ENCODE peak calls at places on chromosomes 4 and X, in nine cellular contexts. One of them, this sample, is unnamed.

GRCh38 chr4:141814499-141814898 is 178.1 kb downstream of the IL15 start:
- DNase-seq in esophagus squamous epithelium: no peak
- DNase-seq in sigmoid colon: no peak
- DNase-seq in upper lobe of left lung: no peak
- DNase-seq in transverse colon: no peak
- DNase-seq in Peyer's patch: no peak
- DNase-seq in spleen: no peak
- DNase-seq in adrenal gland: no peak
- DNase-seq in body of pancreas: no peak
- DNase-seq in this sample: no peak

GRCh38 chrX:74531081-74531480 is 83.3 kb downstream of the RLIM start:
- DNase-seq in esophagus squamous epithelium: no peak
- DNase-seq in sigmoid colon: no peak
- DNase-seq in upper lobe of left lung: no peak
- DNase-seq in transverse colon: no peak
- DNase-seq in Peyer's patch: no peak
- DNase-seq in spleen: no peak
- DNase-seq in adrenal gland: no peak
- DNase-seq in body of pancreas: no peak
- DNase-seq in this sample: no peak

GRCh38 chrX:39491548-39492297 is 606.0 kb downstream of the BCOR start:
- DNase-seq in esophagus squamous epithelium: no peak
- DNase-seq in sigmoid colon: no peak
- DNase-seq in upper lobe of left lung: no peak
- DNase-seq in transverse colon: peak; percentile 47
- DNase-seq in Peyer's patch: no peak
- DNase-seq in spleen: peak; percentile 79
- DNase-seq in adrenal gland: no peak
- DNase-seq in body of pancreas: peak; percentile 10
- DNase-seq in this sample: no peak

GRCh38 chr4:153152453-153153338 is 51.5 kb upstream of the TRIM2 start:
- DNase-seq in esophagus squamous epithelium: no peak
- DNase-seq in sigmoid colon: no peak
- DNase-seq in upper lobe of left lung: peak; percentile 32
- DNase-seq in transverse colon: peak; percentile 70
- DNase-seq in Peyer's patch: peak; percentile 68
- DNase-seq in spleen: peak; percentile 81
- DNase-seq in adrenal gland: peak; percentile 72
- DNase-seq in body of pancreas: peak; percentile 44
- DNase-seq in this sample: peak; percentile 79

GRCh38 chrX:74458738-74459137 is 37.4 kb downstream of the SLC16A2 start:
- DNase-seq in esophagus squamous epithelium: no peak
- DNase-seq in sigmoid colon: no peak
- DNase-seq in upper lobe of left lung: no peak
- DNase-seq in transverse colon: no peak
- DNase-seq in Peyer's patch: no peak
- DNase-seq in spleen: no peak
- DNase-seq in adrenal gland: no peak
- DNase-seq in body of pancreas: no peak
- DNase-seq in this sample: no peak

GRCh38 chr4:70705856-70706461 is 15.8 kb upstream of the RUFY3 start:
- DNase-seq in esophagus squamous epithelium: no peak
- DNase-seq in sigmoid colon: no peak
- DNase-seq in upper lobe of left lung: no peak
- DNase-seq in transverse colon: no peak
- DNase-seq in Peyer's patch: no peak
- DNase-seq in spleen: no peak
- DNase-seq in adrenal gland: no peak
- DNase-seq in body of pancreas: no peak
- DNase-seq in this sample: no peak

GRCh38 chr4:138887341-138887740 is 128.2 kb upstream of the NOCT start:
- DNase-seq in esophagus squamous epithelium: no peak
- DNase-seq in sigmoid colon: no peak
- DNase-seq in upper lobe of left lung: no peak
- DNase-seq in transverse colon: no peak
- DNase-seq in Peyer's patch: no peak
- DNase-seq in spleen: no peak
- DNase-seq in adrenal gland: no peak
- DNase-seq in body of pancreas: no peak
- DNase-seq in this sample: no peak

GRCh38 chrX:53186363-53186762 is 38.6 kb downstream of the KDM5C start:
- DNase-seq in esophagus squamous epithelium: no peak
- DNase-seq in sigmoid colon: no peak
- DNase-seq in upper lobe of left lung: no peak
- DNase-seq in transverse colon: no peak
- DNase-seq in Peyer's patch: no peak
- DNase-seq in spleen: no peak
- DNase-seq in adrenal gland: no peak
- DNase-seq in body of pancreas: no peak
- DNase-seq in this sample: no peak

GRCh38 chr4:143626134-143626859 is 74.2 kb downstream of the FREM3 start:
- DNase-seq in esophagus squamous epithelium: no peak
- DNase-seq in sigmoid colon: peak; percentile 90
- DNase-seq in upper lobe of left lung: peak; percentile 29
- DNase-seq in transverse colon: peak; percentile 39
- DNase-seq in Peyer's patch: no peak
- DNase-seq in spleen: no peak
- DNase-seq in adrenal gland: peak; percentile 91
- DNase-seq in body of pancreas: peak; percentile 51
- DNase-seq in this sample: peak; percentile 17

GRCh38 chrX:12026481-12026880 is 111.8 kb upstream of the FRMPD4 start:
- DNase-seq in esophagus squamous epithelium: no peak
- DNase-seq in sigmoid colon: no peak
- DNase-seq in upper lobe of left lung: no peak
- DNase-seq in transverse colon: no peak
- DNase-seq in Peyer's patch: no peak
- DNase-seq in spleen: no peak
- DNase-seq in adrenal gland: no peak
- DNase-seq in body of pancreas: no peak
- DNase-seq in this sample: no peak

GRCh38 chrX:102546818-102547493 is 30.4 kb upstream of the TMSB15A start:
- DNase-seq in esophagus squamous epithelium: no peak
- DNase-seq in sigmoid colon: no peak
- DNase-seq in upper lobe of left lung: no peak
- DNase-seq in transverse colon: no peak
- DNase-seq in Peyer's patch: no peak
- DNase-seq in spleen: no peak
- DNase-seq in adrenal gland: no peak
- DNase-seq in body of pancreas: no peak
- DNase-seq in this sample: no peak

GRCh38 chr4:24202579-24202978 is 312.7 kb upstream of the PPARGC1A start:
- DNase-seq in esophagus squamous epithelium: no peak
- DNase-seq in sigmoid colon: no peak
- DNase-seq in upper lobe of left lung: no peak
- DNase-seq in transverse colon: no peak
- DNase-seq in Peyer's patch: no peak
- DNase-seq in spleen: no peak
- DNase-seq in adrenal gland: no peak
- DNase-seq in body of pancreas: no peak
- DNase-seq in this sample: no peak
- TF ChIP-seq POLR2A in esophagus squamous epithelium: no peak
- TF ChIP-seq POLR2A in sigmoid colon: no peak
- TF ChIP-seq POLR2A in upper lobe of left lung: no peak
- TF ChIP-seq POLR2A in transverse colon: no peak
- TF ChIP-seq POLR2A in Peyer's patch: no peak
- TF ChIP-seq POLR2A in spleen: no peak
- TF ChIP-seq POLR2A in adrenal gland: no peak
- TF ChIP-seq POLR2A in body of pancreas: no peak
- TF ChIP-seq POLR2A in this sample: no peak

GRCh38 chrX:151966236-151966635 is 8.2 kb downstream of the GABRE start:
- DNase-seq in esophagus squamous epithelium: no peak
- DNase-seq in sigmoid colon: no peak
- DNase-seq in upper lobe of left lung: no peak
- DNase-seq in transverse colon: no peak
- DNase-seq in Peyer's patch: no peak
- DNase-seq in spleen: no peak
- DNase-seq in adrenal gland: no peak
- DNase-seq in body of pancreas: no peak
- DNase-seq in this sample: no peak
- H3K9me3 ChIP-seq in esophagus squamous epithelium: no peaks in the 10 kb centered on the region
- H3K9me3 ChIP-seq in sigmoid colon: no peaks in the 10 kb centered on the region
- H3K9me3 ChIP-seq in upper lobe of left lung: no peaks in the 10 kb centered on the region
- H3K9me3 ChIP-seq in transverse colon: no peaks in the 10 kb centered on the region
- H3K9me3 ChIP-seq in Peyer's patch: no peaks in the 10 kb centered on the region
- H3K9me3 ChIP-seq in spleen: no peaks in the 10 kb centered on the region
- H3K9me3 ChIP-seq in adrenal gland: no peaks in the 10 kb centered on the region
- H3K9me3 ChIP-seq in body of pancreas: no peaks in the 10 kb centered on the region
- H3K9me3 ChIP-seq in this sample: no peaks in the 10 kb centered on the region

DNA sequence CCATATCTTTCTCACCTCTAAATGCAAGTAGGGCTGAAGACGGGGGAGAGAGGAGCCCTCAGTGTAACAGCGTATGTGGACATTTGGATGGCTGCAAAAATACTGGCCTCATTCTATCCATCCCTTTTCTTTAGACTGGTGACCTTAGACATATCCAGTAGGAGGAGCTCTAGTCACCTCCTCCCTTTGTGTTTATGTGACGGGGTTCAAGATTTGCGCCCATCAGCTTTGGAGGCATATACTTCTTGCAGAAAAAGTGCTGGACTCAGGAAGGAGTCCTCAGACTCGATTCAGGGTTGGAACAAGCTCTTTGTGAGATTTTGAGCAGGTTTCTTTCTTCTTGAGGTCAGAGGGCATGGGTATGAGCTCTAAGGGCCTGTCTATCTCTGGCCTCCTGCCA is 86.2 kb downstream of the MAMLD1 start:
- DNase-seq in esophagus squamous epithelium: no peak
- DNase-seq in sigmoid colon: no peak
- DNase-seq in upper lobe of left lung: no peak
- DNase-seq in transverse colon: no peak
- DNase-seq in Peyer's patch: no peak
- DNase-seq in spleen: no peak
- DNase-seq in adrenal gland: no peak
- DNase-seq in body of pancreas: no peak
- DNase-seq in this sample: no peak
- TF ChIP-seq CTCF in esophagus squamous epithelium: no peak
- TF ChIP-seq CTCF in sigmoid colon: no peak
- TF ChIP-seq CTCF in upper lobe of left lung: no peak
- TF ChIP-seq CTCF in transverse colon: no peak
- TF ChIP-seq CTCF in Peyer's patch: no peak
- TF ChIP-seq CTCF in spleen: no peak
- TF ChIP-seq CTCF in adrenal gland: no peak
- TF ChIP-seq CTCF in body of pancreas: no peak
- TF ChIP-seq CTCF in this sample: no peak

DNA sequence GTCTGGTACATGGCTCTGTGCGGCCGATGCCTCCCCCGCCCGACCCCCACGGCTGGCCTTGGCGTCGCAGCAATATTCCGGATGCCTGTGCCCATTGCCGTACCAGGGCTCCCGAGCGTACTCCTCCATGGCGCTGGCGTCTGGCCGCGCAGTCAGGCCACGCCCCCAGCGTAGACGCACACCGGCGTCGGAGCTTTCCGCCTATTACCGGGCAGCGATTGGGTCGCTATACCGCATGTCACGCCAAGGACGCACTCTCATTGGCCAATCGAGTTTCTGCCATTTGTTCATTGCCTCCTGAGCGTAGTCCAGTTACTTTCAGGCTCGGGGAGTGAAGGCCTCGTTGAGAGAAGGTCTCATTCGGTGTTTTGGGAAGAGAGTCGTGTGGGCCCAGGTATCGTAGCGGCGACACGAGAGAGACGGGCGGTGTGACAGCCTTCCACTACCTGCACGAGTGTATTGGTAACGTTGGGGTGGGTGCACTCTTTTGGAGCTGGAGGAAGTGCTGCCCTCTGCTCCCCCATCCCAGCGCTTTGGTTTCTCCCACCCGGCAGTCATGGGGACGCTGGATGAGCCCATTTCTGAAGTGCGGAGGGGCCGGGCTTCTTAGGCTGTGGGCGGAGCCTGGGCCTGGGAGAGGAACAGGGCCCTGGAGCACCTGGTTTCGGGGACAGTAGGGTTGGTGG is at the start of the genes PQBP1 and TIMM17B:
- DNase-seq in esophagus squamous epithelium: peak; percentile 47
- DNase-seq in sigmoid colon: peak; percentile 96
- DNase-seq in upper lobe of left lung: peak; percentile 90
- DNase-seq in transverse colon: peak; percentile 91
- DNase-seq in Peyer's patch: peak; percentile 90
- DNase-seq in spleen: peak; percentile 95
- DNase-seq in adrenal gland: peak; percentile 97
- DNase-seq in body of pancreas: peak; percentile 96
- DNase-seq in this sample: peak; percentile 90
- TF ChIP-seq POLR2A in esophagus squamous epithelium: peak; percentile 83
- TF ChIP-seq POLR2A in sigmoid colon: peak; percentile 59
- TF ChIP-seq POLR2A in upper lobe of left lung: peak; percentile 74
- TF ChIP-seq POLR2A in transverse colon: peak; percentile 80
- TF ChIP-seq POLR2A in Peyer's patch: peak; percentile 65
- TF ChIP-seq POLR2A in spleen: no peak
- TF ChIP-seq POLR2A in adrenal gland: peak; percentile 67
- TF ChIP-seq POLR2A in body of pancreas: peak; percentile 87
- TF ChIP-seq POLR2A in this sample: peak; percentile 85

DNA sequence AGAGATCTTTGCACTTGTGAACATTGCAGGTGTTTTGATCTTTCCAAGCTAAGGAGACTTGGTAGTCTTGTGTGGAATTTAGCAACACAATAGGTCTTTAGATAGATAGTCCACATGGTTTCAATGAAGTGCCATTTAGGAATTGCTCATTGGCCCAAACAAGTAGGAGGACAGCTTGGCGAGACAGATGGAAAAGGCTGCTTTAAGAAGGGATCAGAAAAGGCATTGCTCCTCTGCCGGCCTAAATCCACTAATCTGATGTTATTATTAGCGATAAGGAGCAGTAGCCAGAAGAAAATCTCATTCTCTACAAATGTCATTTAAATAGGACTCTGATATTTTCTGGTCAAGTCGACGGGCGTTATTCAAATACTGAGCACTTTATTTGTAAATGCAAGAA is 99.7 kb downstream of the AFF2 start:
- DNase-seq in esophagus squamous epithelium: no peak
- DNase-seq in sigmoid colon: no peak
- DNase-seq in upper lobe of left lung: no peak
- DNase-seq in transverse colon: no peak
- DNase-seq in Peyer's patch: no peak
- DNase-seq in spleen: no peak
- DNase-seq in adrenal gland: no peak
- DNase-seq in body of pancreas: no peak
- DNase-seq in this sample: no peak
- H3K9me3 ChIP-seq in esophagus squamous epithelium: no peaks in the 10 kb centered on the region
- H3K9me3 ChIP-seq in sigmoid colon: no peaks in the 10 kb centered on the region
- H3K9me3 ChIP-seq in upper lobe of left lung: no peaks in the 10 kb centered on the region
- H3K9me3 ChIP-seq in transverse colon: no peaks in the 10 kb centered on the region
- H3K9me3 ChIP-seq in Peyer's patch: no peaks in the 10 kb centered on the region
- H3K9me3 ChIP-seq in spleen: no peaks in the 10 kb centered on the region
- H3K9me3 ChIP-seq in adrenal gland: no peaks in the 10 kb centered on the region
- H3K9me3 ChIP-seq in body of pancreas: no peaks in the 10 kb centered on the region
- H3K9me3 ChIP-seq in this sample: no peaks in the 10 kb centered on the region

GRCh38 chrX:13829995-13830394 is 13.1 kb upstream of the GPM6B start:
- DNase-seq in esophagus squamous epithelium: no peak
- DNase-seq in sigmoid colon: no peak
- DNase-seq in upper lobe of left lung: no peak
- DNase-seq in transverse colon: no peak
- DNase-seq in Peyer's patch: no peak
- DNase-seq in spleen: no peak
- DNase-seq in adrenal gland: no peak
- DNase-seq in body of pancreas: no peak
- DNase-seq in this sample: no peak
- TF ChIP-seq CTCF in esophagus squamous epithelium: no peak
- TF ChIP-seq CTCF in sigmoid colon: no peak
- TF ChIP-seq CTCF in upper lobe of left lung: no peak
- TF ChIP-seq CTCF in transverse colon: no peak
- TF ChIP-seq CTCF in Peyer's patch: no peak
- TF ChIP-seq CTCF in spleen: no peak
- TF ChIP-seq CTCF in adrenal gland: no peak
- TF ChIP-seq CTCF in body of pancreas: no peak
- TF ChIP-seq CTCF in this sample: no peak

This sample was measured in thyroid gland.